ENCODE peak calls at places on chromosomes 7 and 10, in nine cellular contexts. K is fibroblast of pulmonary artery, D is GM06990, J is BJ, W is body of pancreas, E is HCT116, O is A673, B is HFF-Myc, T is brain microvascular endothelial cell. M is an unnamed sample.
A peak's percentile ranks its signal among the peaks of the same experiment; 100 is the strongest.

GRCh38 chr10:104734408-104734807 is 93.3 kb downstream of the SORCS3 start:
- DNase-seq in B (no peak), O (no peak), E (no peak), K (no peak), T (no peak), W (no peak), D (no peak), J (no peak), M (no peak)

GRCh38 chr10:91296471-91296870 is 76.0 kb downstream of the PCGF5 start:
- DNase-seq in W (no peak), O (peak; percentile 67), E (peak; percentile 64), K (peak; percentile 55), T (no peak), J (no peak), D (no peak), B (no peak), M (peak; percentile 23)

GRCh38 chr10:51300617-51301350 is 226.5 kb downstream of the PRKG1 start:
- DNase-seq in E (no peak), W (no peak), K (peak; percentile 31), D (no peak), T (no peak), B (no peak), O (no peak), J (no peak), M (peak; percentile 74)

GRCh38 chr7:139505563-139505962 is 17.9 kb upstream of the CLEC2L start:
- DNase-seq in T (no peak), E (peak; percentile 15), O (no peak), D (no peak), W (no peak), B (no peak), J (no peak), K (no peak), M (no peak)

GRCh38 chr7:93316730-93317129 is 84.6 kb downstream of the VPS50 start:
- DNase-seq in B (no peak), K (no peak), W (no peak), J (no peak), D (no peak), O (no peak), E (no peak), T (peak; percentile 65), M (no peak)

GRCh38 chr7:100167912-100168323 is 499 bp downstream of the GAL3ST4 start:
- DNase-seq in T (no peak), D (no peak), B (no peak), W (no peak), O (peak; percentile 31), E (no peak), J (no peak), K (no peak), M (peak; percentile 25)

GRCh38 chr7:35831208-35831607 is 30.4 kb downstream of the SEPTIN7 start:
- DNase-seq in B (no peak), E (no peak), K (peak; percentile 41), J (peak; percentile 8), D (no peak), O (peak; percentile 18), W (no peak), T (no peak), M (peak; percentile 27)

GRCh38 chr10:131396108-131397010 is 84.8 kb upstream of the TCERG1L start:
- DNase-seq in W (no peak), J (no peak), O (no peak), K (no peak), B (no peak), E (no peak), D (no peak), T (no peak), M (no peak)

GRCh38 chr7:50507898-50508470 is 57.2 kb downstream of the DDC start:
- DNase-seq in J (no peak), B (no peak), O (no peak), T (no peak), E (no peak), D (no peak), W (no peak), K (no peak), M (no peak)

GRCh38 chr7:10973942-10974716 is 457 bp downstream of the PHF14 start:
- DNase-seq in O (peak; percentile 33), T (peak; percentile 36), K (peak; percentile 44), D (no peak), E (no peak), W (no peak), J (no peak), B (peak; percentile 6), M (peak; percentile 35)

GRCh38 chr7:47195641-47196040 is 386.3 kb downstream of the TNS3 start:
- DNase-seq in J (no peak), W (no peak), O (no peak), B (no peak), E (peak; percentile 21), K (no peak), D (no peak), T (no peak), M (no peak)
- TF ChIP-seq CTCF in J (peak; percentile 12), W (no peak), O (peak; percentile 29), B (peak; percentile 28), E (no peak), K (peak; percentile 29), D (peak; percentile 15), T (peak; percentile 48), M (no peak)

GRCh38 chr7:76291346-76292205 is 10.9 kb upstream of the HSPB1 start:
- DNase-seq in O (peak; percentile 97), E (peak; percentile 95), B (peak; percentile 98), T (peak; percentile 97), W (peak; percentile 91), J (peak; percentile 92), K (peak; percentile 98), D (peak; percentile 83), M (peak; percentile 98)
- H3K4me3 ChIP-seq in O (peak overlapping the region; percentile 32), E (peak overlapping the region; percentile 43), B (peak overlapping the region; percentile 27), T (peak overlapping the region; percentile 9), W (no peak overlapping the region), J (peak overlapping the region; percentile 14), K (peak overlapping the region; percentile 40), D (no peak overlapping the region), M (peak overlapping the region; percentile 51)

GRCh38 chr7:115113776-115114175 is 191.9 kb downstream of the MDFIC start:
- DNase-seq in K (no peak), O (no peak), W (peak; percentile 28), D (no peak), E (no peak), T (no peak), J (no peak), B (no peak), M (no peak)

GRCh38 chr7:115122388-115122787 is 200.5 kb downstream of the MDFIC start:
- DNase-seq in O (peak; percentile 85), J (no peak), T (no peak), K (no peak), E (no peak), D (no peak), B (no peak), W (no peak), M (no peak)

GRCh38 chr7:115117748-115118147 is 195.9 kb downstream of the MDFIC start:
- DNase-seq in K (no peak), T (no peak), E (no peak), D (no peak), W (no peak), B (no peak), J (no peak), O (no peak), M (no peak)

GRCh38 chr7:115113131-115113530 is 191.2 kb downstream of the MDFIC start:
- DNase-seq in J (no peak), B (no peak), D (no peak), E (no peak), T (no peak), K (no peak), W (no peak), O (no peak), M (no peak)

DNA sequence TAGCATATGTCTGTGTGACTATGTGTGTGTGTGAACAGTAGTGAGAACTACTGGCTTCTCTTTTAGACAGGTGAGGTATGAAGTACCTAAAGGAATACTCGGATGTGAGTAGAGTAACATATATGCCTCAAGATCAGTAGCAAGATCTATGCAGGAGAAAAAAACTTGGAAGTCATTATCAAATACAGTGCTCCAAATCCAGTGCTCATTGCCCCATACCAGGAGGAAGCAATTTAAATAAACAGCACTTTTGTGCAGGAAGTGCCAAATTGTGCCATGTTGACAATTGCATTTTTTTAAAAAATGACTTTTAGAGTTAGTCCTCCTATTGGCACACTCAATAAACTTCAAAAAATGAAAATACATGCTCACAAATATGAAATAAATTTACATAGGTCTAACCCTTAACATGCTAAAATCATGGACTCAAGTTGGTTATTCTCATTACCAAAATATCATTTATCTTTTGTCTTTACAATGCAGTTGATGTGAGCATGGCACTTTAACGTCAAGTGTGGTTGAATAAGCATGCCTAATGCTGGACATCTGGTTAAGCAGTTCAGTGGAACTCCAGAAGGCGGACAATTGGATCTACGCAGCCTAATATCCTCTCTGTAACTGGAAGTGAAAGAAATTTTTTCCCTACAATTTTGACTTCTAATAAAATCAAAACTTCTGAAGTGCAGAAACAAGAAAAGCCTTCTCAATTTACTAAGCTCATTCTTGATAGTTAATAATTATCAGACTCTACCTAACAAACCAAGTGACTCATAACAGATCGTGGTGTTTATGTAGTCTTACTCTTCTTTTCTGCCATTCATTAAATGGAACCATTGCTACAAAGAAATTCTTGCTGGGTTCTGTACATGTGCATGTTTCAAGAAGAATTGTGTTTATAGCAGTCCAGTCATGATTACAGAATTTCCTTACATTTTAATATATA is 195.2 kb downstream of the MDFIC start:
- DNase-seq in E (no peak), J (no peak), W (no peak), O (peak; percentile 30), T (no peak), B (no peak), D (no peak), K (no peak), M (no peak)
- TF ChIP-seq CTCF in E (no peak), J (no peak), W (no peak), O (no peak), T (no peak), B (no peak), D (no peak), K (no peak), M (peak; percentile 3)

GRCh38 chr10:29663718-29664117 is 28.9 kb upstream of the SVIL start:
- DNase-seq in K (no peak), B (no peak), E (no peak), J (no peak), T (no peak), O (no peak), W (no peak), D (no peak), M (no peak)

GRCh38 chr10:29656451-29656992 is 21.8 kb upstream of the SVIL start:
- DNase-seq in W (no peak), D (no peak), O (no peak), B (no peak), E (no peak), T (no peak), J (no peak), K (no peak), M (no peak)

GRCh38 chr10:29658984-29659769 is 24.4 kb upstream of the SVIL start:
- DNase-seq in B (peak; percentile 97), T (peak; percentile 100), J (peak; percentile 98), E (peak; percentile 97), O (peak; percentile 90), W (no peak), D (peak; percentile 43), K (peak; percentile 99), M (peak; percentile 100)

GRCh38 chr10:29657719-29658274 is 23.0 kb upstream of the SVIL start:
- DNase-seq in E (no peak), O (peak; percentile 38), T (no peak), D (no peak), J (no peak), W (no peak), B (no peak), K (no peak), M (no peak)

DNA sequence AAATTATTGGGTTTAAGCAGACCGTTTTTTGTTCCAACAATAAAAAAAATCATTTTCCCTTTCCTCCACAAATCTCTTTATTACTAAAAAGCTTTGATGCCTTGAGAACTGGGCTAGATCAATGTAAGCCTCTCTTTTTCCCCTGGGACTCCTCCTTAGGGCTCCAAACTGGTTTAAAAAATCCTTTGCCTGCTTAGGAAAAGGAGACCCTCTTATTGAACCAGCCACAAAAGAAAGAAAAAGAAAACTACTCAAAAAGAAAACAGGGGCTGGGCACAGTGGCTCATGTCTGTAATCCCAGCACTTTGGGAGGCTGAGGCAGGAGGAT is 25.0 kb upstream of the SVIL start:
- DNase-seq in T (no peak), J (no peak), D (no peak), E (no peak), K (no peak), B (no peak), O (peak; percentile 54), W (no peak), M (no peak)
- H3K4me3 ChIP-seq in T (no peak overlapping the region), J (no peak overlapping the region), D (no peak overlapping the region), E (no peak overlapping the region), K (no peak overlapping the region), B (no peak overlapping the region), O (no peak overlapping the region), W (no peak overlapping the region), M (no peak overlapping the region)

M was measured in fibroblast of the aortic adventitia.